ENCODE peak calls at places on chromosomes 12 and 14, in seven cellular contexts. I is fibroblast of pulmonary artery, F is endothelial cell of umbilical vein, X is fibroblast of the conjunctiva, N is H1, P is aorta, L is omental fat pad. W is an unnamed sample.

GRCh38 chr14:59582161-59582560 is 5.5 kb upstream of the CCDC175 start:
- DNase-seq in N (no peak), L (no peak), I (no peak), X (no peak), F (no peak), P (no peak), W (no peak)

GRCh38 chr14:99879401-99880295 is 86.4 kb downstream of the EML1 start:
- DNase-seq in I (peak), L (no peak), P (no peak), N (no peak), F (no peak), X (peak), W (peak)

GRCh38 chr12:113855998-113856397 is 110.1 kb downstream of the RBM19 start:
- DNase-seq in X (no peak), I (no peak), N (no peak), L (no peak), F (no peak), P (no peak), W (no peak)

GRCh38 chr14:34081576-34082136 is 130.8 kb upstream of the EGLN3 start:
- DNase-seq in F (peak), N (no peak), I (peak), L (no peak), X (no peak), P (no peak), W (no peak)

GRCh38 chr12:119383206-119383605 is 48.7 kb downstream of the CCDC60 start:
- DNase-seq in F (no peak), P (no peak), L (no peak), X (no peak), I (no peak), N (no peak), W (no peak)

GRCh38 chr12:124301084-124301654 is 6.3 kb downstream of the RFLNA start:
- DNase-seq in X (no peak), F (no peak), N (no peak), L (no peak), P (peak), I (no peak), W (no peak)

GRCh38 chr12:101935769-101936741 is 58.7 kb downstream of the DRAM1 start:
- DNase-seq in P (peak), F (peak), I (peak), X (peak), N (no peak), L (no peak), W (peak)

GRCh38 chr12:52353766-52354165 is 13.5 kb downstream of the KRT85 start:
- DNase-seq in N (no peak), P (peak), X (no peak), F (no peak), I (no peak), L (no peak), W (no peak)

GRCh38 chr12:1777798-1778197 is 42.6 kb upstream of the LRTM2 start:
- DNase-seq in F (no peak), P (no peak), I (peak), X (peak), L (no peak), N (no peak), W (peak)

GRCh38 chr12:15336772-15337553 is 14.7 kb downstream of the PTPRO start:
- DNase-seq in F (peak), P (no peak), L (no peak), X (peak), I (peak), N (no peak), W (peak)

GRCh38 chr12:116502141-116502725 is 56.9 kb upstream of the MAP1LC3B2 start:
- DNase-seq in I (no peak), F (no peak), X (no peak), L (no peak), P (no peak), N (no peak), W (no peak)

GRCh38 chr12:7450667-7451066 is 6.7 kb upstream of the CD163L1 start:
- DNase-seq in F (no peak), L (no peak), P (no peak), N (no peak), I (no peak), X (no peak), W (no peak)

GRCh38 chr12:1350934-1351240 is 243.5 kb downstream of the FBXL14 start:
- DNase-seq in I (no peak), F (no peak), P (no peak), N (no peak), X (no peak), L (no peak), W (no peak)

GRCh38 chr14:38838049-38838978 is 264.7 kb downstream of the SEC23A start:
- DNase-seq in L (no peak), P (no peak), F (no peak), N (no peak), X (no peak), I (no peak), W (no peak)

GRCh38 chr14:74571441-74571841 is 40.6 kb downstream of the LTBP2 start:
- DNase-seq in X (no peak), I (peak), N (no peak), P (peak), F (no peak), L (no peak), W (peak)

GRCh38 chr12:122969657-122970056 is 3.4 kb upstream of the ABCB9 start:
- DNase-seq in P (no peak), N (no peak), X (no peak), I (no peak), L (no peak), F (no peak), W (no peak)

GRCh38 chr14:102913341-102914211 is 8.9 kb upstream of the AMN start:
- DNase-seq in X (no peak), N (no peak), I (no peak), L (no peak), P (peak), F (no peak), W (no peak)

GRCh38 chr12:12461281-12461922 is 101.3 kb downstream of the DUSP16 start:
- DNase-seq in L (no peak), P (no peak), F (no peak), N (no peak), I (no peak), X (no peak), W (no peak)

GRCh38 chr14:80678436-80678835 is 263.1 kb downstream of the CEP128 start:
- DNase-seq in L (no peak), P (no peak), X (no peak), N (no peak), F (no peak), I (peak), W (no peak)

GRCh38 chr14:105878554-105878953 is 352.2 kb downstream of the TMEM121 start:
- DNase-seq in X (no peak), F (no peak), P (peak), I (no peak), N (no peak), L (no peak), W (no peak)

GRCh38 chr14:95784137-95784536 is 70.2 kb upstream of the TCL1A start:
- DNase-seq in L (no peak), X (peak), P (no peak), F (peak), N (no peak), I (peak), W (no peak)

GRCh38 chr14:24439830-24440605 is 2.6 kb downstream of the SDR39U1 start:
- DNase-seq in N (no peak), L (no peak), I (no peak), F (no peak), X (no peak), P (no peak), W (no peak)

W was measured in AG09309.